ENCODE peak calls at places on chromosome 15, in eight cellular contexts. I, C, G, Z, P, B, U and O are unnamed samples.
A peak's percentile ranks its signal among the peaks of the same experiment; 100 is the strongest.

GRCh38 chr15:79598639-79599038 is 166.5 kb downstream of the MINAR1 start:
- DNase-seq in I (no peak), C (no peak), G (no peak), Z (no peak), P (no peak), B (no peak), U (no peak), O (no peak)

GRCh38 chr15:63869371-63870042 is 35.8 kb upstream of the HERC1 start:
- DNase-seq in I (no peak), C (no peak), G (no peak), Z (no peak), P (no peak), B (no peak), U (no peak), O (no peak)

GRCh38 chr15:101020945-101021344 is 101.8 kb downstream of the LRRK1 start:
- DNase-seq in I (no peak), C (no peak), G (peak; percentile 0), Z (no peak), P (no peak), B (no peak), U (no peak), O (no peak)

GRCh38 chr15:55770261-55770660 is 27.3 kb upstream of the PRTG start:
- DNase-seq in I (no peak), C (no peak), G (no peak), Z (no peak), P (no peak), B (no peak), U (no peak), O (no peak)

GRCh38 chr15:76309561-76310330 is 1.5 kb downstream of the ETFA start:
- DNase-seq in I (no peak), C (no peak), G (no peak), Z (no peak), P (no peak), B (no peak), U (no peak), O (no peak)

GRCh38 chr15:50116477-50116876 is 2.6 kb downstream of the ATP8B4 start:
- DNase-seq in I (peak; percentile 41), C (no peak), G (peak; percentile 51), Z (peak; percentile 37), P (peak; percentile 47), B (peak; percentile 36), U (no peak), O (no peak)

GRCh38 chr15:25671132-25671531 is 192.0 kb downstream of the ATP10A start:
- DNase-seq in I (no peak), C (no peak), G (no peak), Z (no peak), P (no peak), B (no peak), U (no peak), O (no peak)

GRCh38 chr15:92097473-92098178 is 244.1 kb downstream of the SLCO3A1 start:
- DNase-seq in I (peak; percentile 69), C (peak; percentile 69), G (peak; percentile 71), Z (peak; percentile 70), P (peak; percentile 68), B (peak; percentile 73), U (peak; percentile 68), O (no peak)

GRCh38 chr15:62067448-62068044 is 769 bp downstream of the C2CD4A start:
- DNase-seq in I (no peak), C (peak; percentile 49), G (peak; percentile 28), Z (no peak), P (no peak), B (peak; percentile 21), U (no peak), O (peak; percentile 34)

GRCh38 chr15:76349301-76350070 is 12.9 kb downstream of the ISL2 start:
- DNase-seq in I (no peak), C (no peak), G (no peak), Z (no peak), P (no peak), B (no peak), U (no peak), O (no peak)

GRCh38 chr15:84638103-84638502 is 16.0 kb downstream of the WDR73 start:
- DNase-seq in I (no peak), C (no peak), G (no peak), Z (no peak), P (no peak), B (no peak), U (no peak), O (no peak)

GRCh38 chr15:83471307-83471866 is 24.2 kb downstream of the SH3GL3 start:
- DNase-seq in I (no peak), C (no peak), G (no peak), Z (no peak), P (no peak), B (no peak), U (no peak), O (no peak)

GRCh38 chr15:56971571-56971970 is 53.1 kb downstream of the TCF12 start:
- DNase-seq in I (no peak), C (no peak), G (no peak), Z (no peak), P (no peak), B (no peak), U (no peak), O (no peak)

GRCh38 chr15:62779041-62779810 is 263.3 kb upstream of the TPM1 start:
- DNase-seq in I (no peak), C (no peak), G (no peak), Z (no peak), P (no peak), B (no peak), U (no peak), O (no peak)

GRCh38 chr15:95068847-95069518 is 837.6 kb downstream of the MCTP2 start:
- DNase-seq in I (no peak), C (no peak), G (no peak), Z (no peak), P (no peak), B (no peak), U (no peak), O (no peak)

DNA sequence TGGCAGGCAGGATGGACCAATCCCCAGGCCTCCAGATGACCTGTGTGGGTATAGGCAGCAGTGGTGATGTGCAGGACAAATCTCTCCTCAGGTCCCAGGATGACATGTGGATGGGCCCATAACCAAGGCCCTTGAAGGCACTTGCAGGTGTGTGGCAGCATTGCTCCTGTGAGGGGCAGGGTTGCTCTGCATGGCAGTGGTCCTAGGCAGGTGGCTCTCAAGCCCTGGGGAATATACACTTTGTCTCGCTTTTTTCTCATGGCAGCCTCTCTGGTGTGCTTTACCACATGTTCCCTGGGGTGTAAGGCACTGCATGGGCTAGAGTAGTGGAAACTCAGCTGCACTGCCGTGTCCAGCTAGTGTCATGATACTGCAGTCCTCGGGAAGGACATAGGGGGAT is 503.6 kb downstream of the UNC13C start:
- DNase-seq in I (peak; percentile 59), C (peak; percentile 1), G (no peak), Z (no peak), P (no peak), B (no peak), U (no peak), O (peak; percentile 7)
- TF ChIP-seq CTCF in I (peak; percentile 36), C (no peak), G (no peak), Z (no peak), P (no peak), B (no peak), U (no peak), O (no peak)

GRCh38 chr15:82103500-82103899 is 57.7 kb upstream of the MEX3B start:
- DNase-seq in I (no peak), C (no peak), G (no peak), Z (no peak), P (no peak), B (no peak), U (no peak), O (no peak)
- TF ChIP-seq CTCF in I (no peak), C (peak; percentile 46), G (no peak), Z (no peak), P (no peak), B (no peak), U (no peak), O (no peak)

GRCh38 chr15:75089781-75090734 is 66.7 kb downstream of the PPCDC start:
- DNase-seq in I (peak; percentile 48), C (no peak), G (no peak), Z (no peak), P (no peak), B (no peak), U (no peak), O (no peak)

GRCh38 chr15:75095594-75095993 is 72.2 kb downstream of the PPCDC start:
- DNase-seq in I (peak; percentile 94), C (no peak), G (no peak), Z (peak; percentile 50), P (no peak), B (no peak), U (no peak), O (no peak)

GRCh38 chr15:75091814-75092213 is 68.4 kb downstream of the PPCDC start:
- DNase-seq in I (peak; percentile 91), C (no peak), G (no peak), Z (no peak), P (no peak), B (no peak), U (no peak), O (no peak)
- TF ChIP-seq CTCF in I (no peak), C (no peak), G (no peak), Z (no peak), P (no peak), B (no peak), U (no peak), O (no peak)

GRCh38 chr15:82047493-82048446 is 2.0 kb upstream of the MEX3B start:
- DNase-seq in I (no peak), C (no peak), G (peak; percentile 22), Z (no peak), P (no peak), B (peak; percentile 49), U (no peak), O (no peak)

GRCh38 chr15:82046668-82047492 is 1.1 kb upstream of the MEX3B start:
- DNase-seq in I (peak; percentile 93), C (peak; percentile 97), G (peak; percentile 86), Z (peak; percentile 96), P (peak; percentile 91), B (peak; percentile 99), U (peak; percentile 97), O (peak; percentile 96)

GRCh38 chr15:82044373-82045178 is 1.2 kb downstream of the MEX3B start:
- DNase-seq in I (peak; percentile 22), C (peak; percentile 82), G (peak; percentile 32), Z (peak; percentile 31), P (peak; percentile 57), B (peak; percentile 69), U (peak; percentile 62), O (peak; percentile 77)

GRCh38 chr15:82045179-82045891 is 483 bp downstream of the MEX3B start:
- DNase-seq in I (peak; percentile 37), C (peak; percentile 45), G (peak; percentile 35), Z (peak; percentile 44), P (peak; percentile 51), B (peak; percentile 55), U (peak; percentile 48), O (peak; percentile 53)

DNA sequence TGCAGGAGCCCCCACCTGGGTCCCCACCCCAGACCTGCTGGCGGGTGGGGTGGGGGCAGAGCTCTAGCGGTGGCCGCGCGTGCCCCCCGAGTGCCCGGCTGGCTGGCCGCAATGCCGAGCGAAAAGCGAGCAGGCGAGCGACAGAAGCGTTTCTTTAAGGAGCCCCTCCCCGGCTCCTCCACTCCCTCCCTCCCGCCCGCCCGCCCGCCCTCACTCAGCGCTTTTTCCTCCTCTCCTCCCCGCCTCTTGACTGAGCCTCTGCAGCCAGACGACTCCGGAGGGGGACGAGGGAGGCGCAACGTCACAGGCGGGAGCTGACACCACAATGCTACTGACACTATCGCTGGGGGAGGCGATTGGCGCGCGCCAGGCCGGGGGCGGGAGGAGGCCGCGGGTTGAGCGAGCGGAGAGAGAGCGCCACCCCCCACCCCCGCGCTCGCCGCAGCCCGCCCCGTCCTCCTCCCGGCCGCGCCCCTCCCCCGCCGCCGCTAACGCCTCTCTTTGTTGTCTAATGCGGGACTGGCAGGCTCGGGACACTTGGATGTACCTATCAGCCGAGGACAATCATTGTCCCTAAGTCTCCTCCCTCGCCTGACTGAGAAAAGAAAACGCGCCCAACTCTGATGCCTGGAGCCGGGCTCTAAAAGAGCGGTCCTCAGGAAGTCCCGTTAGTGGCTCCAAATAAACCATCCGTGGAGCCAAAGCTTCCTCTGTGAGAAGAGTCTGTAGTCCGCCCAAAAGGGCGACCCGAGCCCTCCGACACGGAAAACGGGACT is at the start of gene MEX3B:
- DNase-seq in I (peak; percentile 97), C (peak; percentile 92), G (peak; percentile 86), Z (peak; percentile 92), P (peak; percentile 94), B (peak; percentile 94), U (peak; percentile 89), O (peak; percentile 99)
- TF ChIP-seq CTCF in I (no peak), C (no peak), G (no peak), Z (no peak), P (no peak), B (no peak), U (no peak), O (no peak)